ENCODE peak calls at places on chromosomes 5 and 9, in six cellular contexts. One of them, this sample, is unnamed.

GRCh38 chr5:40441733-40442132 is 238.0 kb upstream of the PTGER4 start:
- DNase-seq in kidney tubule cell: no peak
- DNase-seq in NB4: no peak
- DNase-seq in right atrium auricular region: no peak
- DNase-seq in endothelial cell: no peak
- DNase-seq in GM12892: no peak
- DNase-seq in this sample: no peak

GRCh38 chr9:110763568-110763967 is 95.0 kb downstream of the MUSK start:
- DNase-seq in kidney tubule cell: peak; percentile 17
- DNase-seq in NB4: no peak
- DNase-seq in right atrium auricular region: no peak
- DNase-seq in endothelial cell: no peak
- DNase-seq in GM12892: no peak
- DNase-seq in this sample: no peak

GRCh38 chr9:22240619-22241018 is 206.0 kb upstream of the DMRTA1 start:
- DNase-seq in kidney tubule cell: peak; percentile 72
- DNase-seq in NB4: no peak
- DNase-seq in right atrium auricular region: no peak
- DNase-seq in endothelial cell: no peak
- DNase-seq in GM12892: no peak
- DNase-seq in this sample: peak; percentile 48

GRCh38 chr9:85600675-85601263 is 141.0 kb downstream of the AGTPBP1 start:
- DNase-seq in kidney tubule cell: peak; percentile 2
- DNase-seq in NB4: peak; percentile 2
- DNase-seq in right atrium auricular region: no peak
- DNase-seq in endothelial cell: no peak
- DNase-seq in GM12892: no peak
- DNase-seq in this sample: no peak

GRCh38 chr5:102651466-102651865 is 103.6 kb upstream of the PAM start:
- DNase-seq in kidney tubule cell: no peak
- DNase-seq in NB4: no peak
- DNase-seq in right atrium auricular region: no peak
- DNase-seq in endothelial cell: no peak
- DNase-seq in GM12892: no peak
- DNase-seq in this sample: no peak

GRCh38 chr5:153565822-153566221 is 75.4 kb downstream of the GRIA1 start:
- DNase-seq in kidney tubule cell: peak; percentile 25
- DNase-seq in NB4: no peak
- DNase-seq in right atrium auricular region: no peak
- DNase-seq in endothelial cell: no peak
- DNase-seq in GM12892: no peak
- DNase-seq in this sample: no peak

GRCh38 chr5:174165406-174165805 is 119.9 kb downstream of the NSG2 start:
- DNase-seq in kidney tubule cell: no peak
- DNase-seq in NB4: no peak
- DNase-seq in right atrium auricular region: no peak
- DNase-seq in endothelial cell: no peak
- DNase-seq in GM12892: no peak
- DNase-seq in this sample: no peak

GRCh38 chr5:33457817-33458216 is 17.1 kb downstream of the TARS1 start:
- DNase-seq in kidney tubule cell: no peak
- DNase-seq in NB4: no peak
- DNase-seq in right atrium auricular region: no peak
- DNase-seq in endothelial cell: no peak
- DNase-seq in GM12892: no peak
- DNase-seq in this sample: no peak

GRCh38 chr5:169218862-169219261 is 82.1 kb downstream of the SLIT3 start:
- DNase-seq in kidney tubule cell: no peak
- DNase-seq in NB4: no peak
- DNase-seq in right atrium auricular region: no peak
- DNase-seq in endothelial cell: no peak
- DNase-seq in GM12892: no peak
- DNase-seq in this sample: no peak

GRCh38 chr9:107243757-107244156 is 39.3 kb upstream of the RAD23B start:
- DNase-seq in kidney tubule cell: peak; percentile 96
- DNase-seq in NB4: no peak
- DNase-seq in right atrium auricular region: no peak
- DNase-seq in endothelial cell: no peak
- DNase-seq in GM12892: no peak
- DNase-seq in this sample: no peak

GRCh38 chr5:96597441-96598020 is 64.6 kb upstream of the CAST start:
- DNase-seq in kidney tubule cell: peak; percentile 10
- DNase-seq in NB4: no peak
- DNase-seq in right atrium auricular region: no peak
- DNase-seq in endothelial cell: no peak
- DNase-seq in GM12892: no peak
- DNase-seq in this sample: no peak

GRCh38 chr9:95425910-95426551 is 90.7 kb downstream of the PTCH1 start:
- DNase-seq in kidney tubule cell: peak; percentile 90
- DNase-seq in NB4: peak; percentile 26
- DNase-seq in right atrium auricular region: no peak
- DNase-seq in endothelial cell: peak; percentile 12
- DNase-seq in GM12892: no peak
- DNase-seq in this sample: no peak

GRCh38 chr9:14433841-14434511 is 120.0 kb upstream of the NFIB start:
- DNase-seq in kidney tubule cell: peak; percentile 61
- DNase-seq in NB4: peak; percentile 61
- DNase-seq in right atrium auricular region: no peak
- DNase-seq in endothelial cell: no peak
- DNase-seq in GM12892: no peak
- DNase-seq in this sample: no peak

GRCh38 chr9:12718482-12719026 is 25.4 kb downstream of the TYRP1 start:
- DNase-seq in kidney tubule cell: peak; percentile 65
- DNase-seq in NB4: no peak
- DNase-seq in right atrium auricular region: no peak
- DNase-seq in endothelial cell: peak; percentile 5
- DNase-seq in GM12892: no peak
- DNase-seq in this sample: no peak

GRCh38 chr5:59874675-59875074 is 18.9 kb downstream of the PDE4D start:
- DNase-seq in kidney tubule cell: peak; percentile 35
- DNase-seq in NB4: no peak
- DNase-seq in right atrium auricular region: no peak
- DNase-seq in endothelial cell: no peak
- DNase-seq in GM12892: no peak
- DNase-seq in this sample: no peak

GRCh38 chr5:146751781-146752401 is 126.7 kb downstream of the PPP2R2B start:
- DNase-seq in kidney tubule cell: no peak
- DNase-seq in NB4: no peak
- DNase-seq in right atrium auricular region: no peak
- DNase-seq in endothelial cell: no peak
- DNase-seq in GM12892: no peak
- DNase-seq in this sample: no peak

GRCh38 chr9:87387351-87388055 is 110.2 kb upstream of the DAPK1 start:
- DNase-seq in kidney tubule cell: peak; percentile 90
- DNase-seq in NB4: no peak
- DNase-seq in right atrium auricular region: no peak
- DNase-seq in endothelial cell: no peak
- DNase-seq in GM12892: no peak
- DNase-seq in this sample: no peak

GRCh38 chr9:91354846-91355245 is 6.9 kb downstream of the AUH start:
- DNase-seq in kidney tubule cell: no peak
- DNase-seq in NB4: no peak
- DNase-seq in right atrium auricular region: no peak
- DNase-seq in endothelial cell: no peak
- DNase-seq in GM12892: no peak
- DNase-seq in this sample: no peak

GRCh38 chr5:126603402-126603991 is 2.8 kb downstream of the PHAX start:
- DNase-seq in kidney tubule cell: no peak
- DNase-seq in NB4: no peak
- DNase-seq in right atrium auricular region: no peak
- DNase-seq in endothelial cell: no peak
- DNase-seq in GM12892: no peak
- DNase-seq in this sample: no peak

GRCh38 chr9:13228431-13228830 is 51.1 kb downstream of the MPDZ start:
- DNase-seq in kidney tubule cell: no peak
- DNase-seq in NB4: no peak
- DNase-seq in right atrium auricular region: no peak
- DNase-seq in endothelial cell: no peak
- DNase-seq in GM12892: no peak
- DNase-seq in this sample: no peak

GRCh38 chr5:135345945-135346731 is 52.9 kb downstream of the MACROH2A1 start:
- DNase-seq in kidney tubule cell: peak; percentile 10
- DNase-seq in NB4: no peak
- DNase-seq in right atrium auricular region: no peak
- DNase-seq in endothelial cell: no peak
- DNase-seq in GM12892: no peak
- DNase-seq in this sample: peak; percentile 18

GRCh38 chr5:116130471-116130870 is 45.6 kb downstream of the COMMD10 start:
- DNase-seq in kidney tubule cell: peak; percentile 58
- DNase-seq in NB4: no peak
- DNase-seq in right atrium auricular region: no peak
- DNase-seq in endothelial cell: no peak
- DNase-seq in GM12892: no peak
- DNase-seq in this sample: no peak